ENCODE peak calls at places on chromosomes 12 and 14, in ten cellular contexts. W, O, Q, F, T, X, J, B, N and M are unnamed samples.
A peak's percentile ranks its signal among the peaks of the same experiment; 100 is the strongest.

GRCh38 chr14:32469388-32470160 is 140.5 kb downstream of the AKAP6 start:
- DNase-seq in W (no peak), O (peak; percentile 49), Q (no peak), F (no peak), T (peak; percentile 64), X (no peak), J (no peak), B (no peak), N (no peak), M (no peak)

GRCh38 chr14:31024577-31025334 is 693 bp upstream of the AP4S1 start:
- DNase-seq in W (no peak), O (no peak), Q (no peak), F (no peak), T (no peak), X (no peak), J (no peak), B (no peak), N (no peak), M (no peak)

GRCh38 chr14:51118993-51119392 is 24.1 kb upstream of the TRIM9 start:
- DNase-seq in W (peak; percentile 49), O (no peak), Q (no peak), F (no peak), T (peak; percentile 5), X (no peak), J (no peak), B (no peak), N (no peak), M (no peak)

GRCh38 chr12:40663781-40664180 is 28.5 kb upstream of the CNTN1 start:
- DNase-seq in W (no peak), O (no peak), Q (no peak), F (no peak), T (no peak), X (no peak), J (no peak), B (no peak), N (no peak), M (peak; percentile 19)

GRCh38 chr12:94172031-94172430 is 23.7 kb downstream of the PLXNC1 start:
- DNase-seq in W (no peak), O (peak; percentile 70), Q (no peak), F (no peak), T (peak; percentile 36), X (no peak), J (no peak), B (no peak), N (no peak), M (no peak)

GRCh38 chr14:96938946-96939345 is 141.8 kb downstream of the VRK1 start:
- DNase-seq in W (no peak), O (peak; percentile 28), Q (peak; percentile 82), F (no peak), T (no peak), X (no peak), J (no peak), B (no peak), N (no peak), M (no peak)

GRCh38 chr12:121378736-121379135 is 21.2 kb upstream of the RNF34 start:
- DNase-seq in W (no peak), O (no peak), Q (no peak), F (no peak), T (no peak), X (no peak), J (no peak), B (no peak), N (no peak), M (no peak)

GRCh38 chr14:90536511-90537191 is 139.8 kb downstream of the CALM1 start:
- DNase-seq in W (no peak), O (no peak), Q (no peak), F (no peak), T (no peak), X (peak; percentile 47), J (peak; percentile 80), B (no peak), N (no peak), M (no peak)

GRCh38 chr12:42756841-42757661 is 167.5 kb upstream of the PRICKLE1 start:
- DNase-seq in W (no peak), O (peak; percentile 76), Q (peak; percentile 96), F (no peak), T (peak; percentile 70), X (no peak), J (no peak), B (no peak), N (peak; percentile 58), M (no peak)

GRCh38 chr14:94330857-94331256 is 7.7 kb upstream of the SERPINA6 start:
- DNase-seq in W (no peak), O (no peak), Q (no peak), F (no peak), T (no peak), X (no peak), J (no peak), B (no peak), N (no peak), M (no peak)

GRCh38 chr12:130958557-130959140 is 4.9 kb downstream of the ADGRD1 start:
- DNase-seq in W (no peak), O (peak; percentile 21), Q (no peak), F (no peak), T (no peak), X (no peak), J (no peak), B (no peak), N (no peak), M (no peak)
- H3K27ac ChIP-seq in W (no peak overlapping the region), O (no peak overlapping the region), Q (peak overlapping the region; percentile 58), F (no peak overlapping the region), T (no peak overlapping the region), X (peak overlapping the region; percentile 84), J (no peak overlapping the region), B (no peak overlapping the region), N (no peak overlapping the region), M (no peak overlapping the region)

DNA sequence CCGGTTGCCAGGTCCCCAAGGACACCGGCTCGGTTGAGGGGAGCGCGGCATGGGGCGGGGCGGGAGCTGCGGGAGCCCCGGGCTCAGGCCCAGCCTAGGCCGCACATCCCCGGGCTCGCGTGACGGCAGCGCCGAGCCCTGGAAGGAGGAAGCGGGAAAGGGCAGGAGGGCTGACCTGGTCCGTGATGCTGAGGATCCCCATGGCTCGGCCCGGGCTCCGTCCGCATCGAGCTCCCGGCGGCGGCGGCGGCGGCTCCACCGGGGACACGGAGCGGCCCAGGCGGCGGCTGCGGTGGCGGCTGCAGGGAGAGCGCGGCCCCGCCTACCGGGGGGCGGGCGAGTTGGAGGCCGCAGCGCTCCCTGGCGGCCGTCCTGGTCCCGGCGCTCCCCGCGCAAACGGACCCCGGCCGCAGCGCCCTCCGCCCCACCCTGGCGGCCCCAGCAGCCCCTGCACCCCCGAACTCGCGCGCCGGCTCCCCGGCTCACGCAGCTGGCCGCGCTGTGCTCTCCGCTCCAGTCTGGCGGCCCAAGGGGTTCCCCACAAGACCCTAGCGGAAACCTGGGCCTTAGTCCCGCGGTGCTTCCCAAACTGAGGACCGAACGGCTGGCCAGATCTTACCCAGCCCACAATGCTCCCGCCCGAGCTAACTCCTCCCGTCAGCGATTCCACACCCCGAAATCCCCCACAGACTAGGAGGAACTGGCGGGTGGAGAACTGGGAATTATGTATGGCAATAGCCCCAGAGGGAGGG is at the start of gene ANKRD52:
- DNase-seq in W (peak; percentile 48), O (peak; percentile 94), Q (peak; percentile 92), F (peak; percentile 81), T (peak; percentile 25), X (peak; percentile 81), J (peak; percentile 89), B (peak; percentile 65), N (peak; percentile 74), M (peak; percentile 62)
- TF ChIP-seq CTCF in W (no peak), O (peak; percentile 71), Q (peak; percentile 86), F (peak; percentile 64), T (peak; percentile 86), X (peak; percentile 93), J (peak; percentile 77), B (peak; percentile 85), N (peak; percentile 92), M (peak; percentile 91)

GRCh38 chr12:24535334-24536019 is 413.4 kb downstream of the BCAT1 start:
- DNase-seq in W (no peak), O (no peak), Q (no peak), F (no peak), T (no peak), X (no peak), J (no peak), B (no peak), N (no peak), M (no peak)

GRCh38 chr12:24544368-24544767 is 404.5 kb downstream of the BCAT1 start:
- DNase-seq in W (no peak), O (no peak), Q (no peak), F (no peak), T (no peak), X (no peak), J (no peak), B (no peak), N (no peak), M (no peak)

GRCh38 chr12:24537241-24537860 is 411.6 kb downstream of the BCAT1 start:
- DNase-seq in W (no peak), O (no peak), Q (no peak), F (no peak), T (no peak), X (no peak), J (no peak), B (no peak), N (no peak), M (no peak)

GRCh38 chr12:24541193-24541871 is 407.6 kb downstream of the BCAT1 start:
- DNase-seq in W (no peak), O (no peak), Q (no peak), F (no peak), T (no peak), X (no peak), J (no peak), B (no peak), N (no peak), M (no peak)

DNA sequence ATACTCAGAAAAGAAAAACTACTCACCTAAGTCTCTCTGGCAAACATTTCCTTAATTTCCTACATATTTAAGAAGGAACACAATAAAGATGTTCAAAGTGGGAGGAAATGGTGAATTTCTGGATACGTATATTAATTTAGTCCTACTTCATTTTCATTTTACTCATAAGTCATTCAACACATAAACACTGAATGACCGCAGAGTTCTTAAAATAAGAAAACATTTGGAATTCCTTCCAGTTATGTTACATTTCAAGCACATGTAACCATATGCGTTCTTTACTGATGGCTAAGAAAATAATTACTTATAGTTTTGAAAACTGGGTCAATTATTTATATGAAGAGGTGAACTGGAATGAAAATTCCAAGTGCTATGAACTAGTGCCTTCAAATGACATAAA is 409.3 kb downstream of the BCAT1 start:
- DNase-seq in W (no peak), O (no peak), Q (no peak), F (no peak), T (no peak), X (no peak), J (no peak), B (no peak), N (no peak), M (no peak)
- H3K27ac ChIP-seq in W (no peak overlapping the region), O (no peak overlapping the region), Q (no peak overlapping the region), F (no peak overlapping the region), T (no peak overlapping the region), X (no peak overlapping the region), J (no peak overlapping the region), B (peak overlapping the region; percentile 74), N (no peak overlapping the region), M (no peak overlapping the region)

DNA sequence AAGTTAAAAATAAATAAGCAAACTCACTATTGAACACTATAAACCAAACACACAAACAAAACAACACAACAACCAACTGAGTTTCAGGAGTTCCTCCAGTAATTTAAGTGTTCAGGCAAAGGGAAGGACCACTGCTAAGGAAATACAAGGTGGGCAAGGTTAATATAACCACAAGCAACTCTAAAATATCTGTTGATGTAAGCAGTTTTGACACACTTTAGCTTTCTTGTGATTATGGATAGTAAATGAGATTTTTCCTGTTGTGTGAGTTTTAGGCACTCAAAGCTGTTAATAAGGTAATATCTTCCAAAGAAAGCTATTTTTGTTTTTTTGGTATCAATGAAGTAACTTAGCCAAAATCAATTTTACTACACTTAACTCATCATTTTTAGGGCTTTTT is 839.1 kb upstream of the FOXG1 start:
- DNase-seq in W (no peak), O (no peak), Q (no peak), F (no peak), T (no peak), X (no peak), J (no peak), B (no peak), N (no peak), M (no peak)
- TF ChIP-seq CTCF in W (no peak), O (no peak), Q (no peak), F (no peak), T (no peak), X (no peak), J (no peak), B (no peak), N (no peak), M (no peak)